ENCODE peak calls at places on chromosome 19, in six cellular contexts. One of them, this sample, is unnamed.

GRCh38 chr19:19510432-19510831 is 4.9 kb downstream of the TSSK6 start:
- DNase-seq in H1: no peak
- DNase-seq in A549: no peak
- DNase-seq in SK-N-SH: no peak
- DNase-seq in HepG2: no peak
- DNase-seq in GM12878: no peak
- DNase-seq in this sample: no peak

GRCh38 chr19:35856546-35857149 is at the start of gene KIRREL2:
- DNase-seq in H1: no peak
- DNase-seq in SK-N-SH: peak; percentile 90
- DNase-seq in A549: peak; percentile 80
- DNase-seq in GM12878: no peak
- DNase-seq in HepG2: no peak
- DNase-seq in this sample: no peak

GRCh38 chr19:33260628-33261418 is 35.2 kb upstream of the SLC7A10 start:
- DNase-seq in GM12878: no peak
- DNase-seq in H1: no peak
- DNase-seq in A549: no peak
- DNase-seq in HepG2: no peak
- DNase-seq in SK-N-SH: no peak
- DNase-seq in this sample: no peak

GRCh38 chr19:6238643-6239281 is 41.0 kb downstream of the MLLT1 start:
- DNase-seq in A549: no peak
- DNase-seq in HepG2: no peak
- DNase-seq in GM12878: no peak
- DNase-seq in H1: no peak
- DNase-seq in SK-N-SH: no peak
- DNase-seq in this sample: no peak

GRCh38 chr19:37226248-37226647 is 8.2 kb downstream of the ZNF383 start:
- DNase-seq in HepG2: no peak
- DNase-seq in A549: no peak
- DNase-seq in H1: no peak
- DNase-seq in SK-N-SH: no peak
- DNase-seq in GM12878: no peak
- DNase-seq in this sample: no peak

GRCh38 chr19:2819540-2820111 is at the start of gene ZNF554:
- DNase-seq in H1: peak; percentile 94
- DNase-seq in A549: peak; percentile 80
- DNase-seq in SK-N-SH: peak; percentile 97
- DNase-seq in HepG2: peak; percentile 91
- DNase-seq in GM12878: peak; percentile 74
- DNase-seq in this sample: peak; percentile 99

GRCh38 chr19:24051516-24051915 is 35.5 kb upstream of the ZNF254 start:
- DNase-seq in H1: no peak
- DNase-seq in A549: no peak
- DNase-seq in HepG2: no peak
- DNase-seq in GM12878: no peak
- DNase-seq in SK-N-SH: no peak
- DNase-seq in this sample: no peak

GRCh38 chr19:35897706-35898451 is 2.5 kb downstream of the NFKBID start:
- DNase-seq in A549: no peak
- DNase-seq in H1: no peak
- DNase-seq in SK-N-SH: peak; percentile 18
- DNase-seq in GM12878: no peak
- DNase-seq in HepG2: no peak
- DNase-seq in this sample: no peak

GRCh38 chr19:8665468-8666213 is 33.0 kb downstream of the ACTL9 start:
- DNase-seq in GM12878: no peak
- DNase-seq in HepG2: no peak
- DNase-seq in A549: no peak
- DNase-seq in H1: no peak
- DNase-seq in SK-N-SH: no peak
- DNase-seq in this sample: no peak

GRCh38 chr19:46067691-46068090 is 26.9 kb upstream of the IGFL4 start:
- DNase-seq in GM12878: no peak
- DNase-seq in A549: no peak
- DNase-seq in H1: no peak
- DNase-seq in HepG2: no peak
- DNase-seq in SK-N-SH: no peak
- DNase-seq in this sample: no peak

GRCh38 chr19:46060012-46060411 is 19.2 kb upstream of the IGFL4 start:
- DNase-seq in SK-N-SH: no peak
- DNase-seq in HepG2: no peak
- DNase-seq in A549: no peak
- DNase-seq in GM12878: no peak
- DNase-seq in H1: no peak
- DNase-seq in this sample: no peak

GRCh38 chr19:46068345-46069258 is 27.8 kb upstream of the IGFL4 start:
- DNase-seq in H1: no peak
- DNase-seq in HepG2: peak; percentile 92
- DNase-seq in A549: peak; percentile 68
- DNase-seq in SK-N-SH: no peak
- DNase-seq in GM12878: no peak
- DNase-seq in this sample: no peak

GRCh38 chr19:46069841-46070341 is 29.1 kb upstream of the IGFL4 start:
- DNase-seq in H1: no peak
- DNase-seq in SK-N-SH: no peak
- DNase-seq in A549: no peak
- DNase-seq in GM12878: no peak
- DNase-seq in HepG2: peak; percentile 42
- DNase-seq in this sample: no peak

GRCh38 chr19:46065486-46065885 is 24.7 kb upstream of the IGFL4 start:
- DNase-seq in SK-N-SH: no peak
- DNase-seq in GM12878: no peak
- DNase-seq in A549: no peak
- DNase-seq in HepG2: no peak
- DNase-seq in H1: no peak
- DNase-seq in this sample: no peak
- TF ChIP-seq CHD2 in SK-N-SH: no peak
- TF ChIP-seq CHD2 in GM12878: no peak
- TF ChIP-seq CHD2 in A549: no peak
- TF ChIP-seq CHD2 in HepG2: no peak
- TF ChIP-seq CHD2 in H1: no peak
- TF ChIP-seq CHD2 in this sample: no peak

GRCh38 chr19:49755956-49756355 is 7.2 kb downstream of the TSKS start:
- DNase-seq in HepG2: no peak
- DNase-seq in GM12878: no peak
- DNase-seq in H1: no peak
- DNase-seq in A549: no peak
- DNase-seq in SK-N-SH: no peak
- DNase-seq in this sample: no peak
- TF ChIP-seq CHD2 in HepG2: no peak
- TF ChIP-seq CHD2 in GM12878: no peak
- TF ChIP-seq CHD2 in H1: no peak
- TF ChIP-seq CHD2 in A549: no peak
- TF ChIP-seq CHD2 in SK-N-SH: no peak
- TF ChIP-seq CHD2 in this sample: no peak

GRCh38 chr19:39840492-39840891 is 5.7 kb downstream of the FBL start:
- DNase-seq in GM12878: no peak
- DNase-seq in A549: no peak
- DNase-seq in H1: no peak
- DNase-seq in SK-N-SH: no peak
- DNase-seq in HepG2: no peak
- DNase-seq in this sample: no peak
- TF ChIP-seq CHD2 in GM12878: no peak
- TF ChIP-seq CHD2 in A549: no peak
- TF ChIP-seq CHD2 in H1: no peak
- TF ChIP-seq CHD2 in SK-N-SH: no peak
- TF ChIP-seq CHD2 in HepG2: no peak
- TF ChIP-seq CHD2 in this sample: no peak

DNA sequence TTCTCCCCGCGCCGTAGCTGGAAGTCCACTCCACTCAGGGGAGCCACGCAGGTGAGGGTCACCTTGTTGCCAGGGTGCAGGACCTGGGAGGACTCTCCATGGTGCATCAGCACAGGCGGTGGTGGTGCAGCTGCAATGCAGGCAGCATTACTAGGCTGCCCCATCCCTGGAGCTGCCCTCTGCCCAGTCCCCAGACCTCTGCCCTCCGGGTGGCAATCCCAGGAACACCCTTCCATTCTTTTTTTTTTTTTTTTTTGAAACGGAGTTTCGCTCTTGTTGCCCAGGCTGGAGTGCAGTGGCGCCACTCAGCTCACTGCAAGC is 1.8 kb downstream of the A1BG start:
- DNase-seq in H1: no peak
- DNase-seq in HepG2: no peak
- DNase-seq in SK-N-SH: no peak
- DNase-seq in GM12878: no peak
- DNase-seq in A549: no peak
- DNase-seq in this sample: no peak
- TF ChIP-seq CHD2 in H1: no peak
- TF ChIP-seq CHD2 in HepG2: no peak
- TF ChIP-seq CHD2 in SK-N-SH: no peak
- TF ChIP-seq CHD2 in GM12878: no peak
- TF ChIP-seq CHD2 in A549: no peak
- TF ChIP-seq CHD2 in this sample: no peak

GRCh38 chr19:40610396-40611064 is 9.4 kb downstream of the LTBP4 start:
- DNase-seq in SK-N-SH: peak; percentile 90
- DNase-seq in A549: no peak
- DNase-seq in H1: no peak
- DNase-seq in GM12878: no peak
- DNase-seq in HepG2: no peak
- DNase-seq in this sample: no peak
- TF ChIP-seq CHD2 in SK-N-SH: no peak
- TF ChIP-seq CHD2 in A549: no peak
- TF ChIP-seq CHD2 in H1: no peak
- TF ChIP-seq CHD2 in GM12878: no peak
- TF ChIP-seq CHD2 in HepG2: no peak
- TF ChIP-seq CHD2 in this sample: no peak

GRCh38 chr19:10417598-10418280 is 2.6 kb upstream of the PDE4A start:
- DNase-seq in SK-N-SH: peak; percentile 39
- DNase-seq in H1: no peak
- DNase-seq in HepG2: no peak
- DNase-seq in GM12878: no peak
- DNase-seq in A549: no peak
- DNase-seq in this sample: peak; percentile 40

GRCh38 chr19:10419200-10419645 is 1.1 kb upstream of the PDE4A start:
- DNase-seq in HepG2: no peak
- DNase-seq in GM12878: no peak
- DNase-seq in H1: no peak
- DNase-seq in A549: no peak
- DNase-seq in SK-N-SH: peak; percentile 51
- DNase-seq in this sample: peak; percentile 73

GRCh38 chr19:10416380-10417257 is 3.7 kb upstream of the PDE4A start:
- DNase-seq in GM12878: peak; percentile 60
- DNase-seq in HepG2: peak; percentile 83
- DNase-seq in H1: peak; percentile 83
- DNase-seq in SK-N-SH: peak; percentile 99
- DNase-seq in A549: peak; percentile 69
- DNase-seq in this sample: peak; percentile 91

GRCh38 chr19:10419646-10420443 is 493 bp upstream of the PDE4A start:
- DNase-seq in HepG2: no peak
- DNase-seq in A549: peak; percentile 70
- DNase-seq in SK-N-SH: peak; percentile 62
- DNase-seq in GM12878: no peak
- DNase-seq in H1: peak; percentile 94
- DNase-seq in this sample: peak; percentile 96

DNA sequence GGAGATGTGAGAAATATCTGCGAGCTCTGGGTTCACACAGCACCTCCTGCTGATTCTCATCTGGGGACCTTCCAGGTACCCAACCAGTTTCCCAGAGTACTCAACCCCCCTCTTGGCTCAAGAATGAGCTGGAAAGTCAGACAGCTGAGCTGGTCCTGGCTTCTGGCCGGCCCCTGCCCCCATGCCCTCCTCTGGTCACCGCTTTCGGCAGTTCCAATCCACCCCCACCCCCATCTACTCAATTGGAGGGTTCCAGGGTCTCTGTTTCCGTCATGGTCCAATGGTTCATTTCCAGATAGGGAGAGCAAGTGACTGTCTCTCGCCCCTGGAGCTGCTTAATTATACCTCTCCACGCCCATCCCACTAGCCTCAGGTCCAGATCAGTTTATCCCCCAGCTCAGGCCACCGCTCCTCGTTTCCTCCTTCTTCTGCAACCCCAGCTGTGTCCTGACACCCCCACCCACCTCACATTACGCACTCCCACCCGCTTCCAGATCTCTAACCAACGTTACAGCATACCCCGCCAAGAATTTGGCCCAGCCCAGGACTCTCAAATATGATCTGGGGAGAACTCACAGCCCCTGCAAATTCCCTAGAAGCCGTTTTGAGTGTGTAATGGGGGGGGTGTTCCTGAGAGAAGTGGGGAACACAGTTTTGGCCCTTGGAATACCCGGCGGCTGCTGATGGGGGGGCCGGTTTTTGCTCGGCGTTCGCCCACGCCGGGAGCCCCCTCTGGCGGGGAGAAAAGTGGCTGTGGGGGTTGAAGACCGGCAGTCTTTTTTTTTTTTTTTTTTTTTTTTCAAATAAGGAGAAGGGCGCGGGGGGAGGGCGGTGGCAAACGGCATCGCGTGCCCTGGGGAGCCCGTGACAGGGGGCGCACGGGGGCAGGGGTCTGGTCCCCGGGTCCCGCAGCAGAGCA is 1.8 kb upstream of the PDE4A start:
- DNase-seq in GM12878: no peak
- DNase-seq in SK-N-SH: peak; percentile 56
- DNase-seq in H1: no peak
- DNase-seq in A549: no peak
- DNase-seq in HepG2: no peak
- DNase-seq in this sample: peak; percentile 53
- TF ChIP-seq CHD2 in GM12878: no peak
- TF ChIP-seq CHD2 in SK-N-SH: no peak
- TF ChIP-seq CHD2 in H1: no peak
- TF ChIP-seq CHD2 in A549: no peak
- TF ChIP-seq CHD2 in HepG2: no peak
- TF ChIP-seq CHD2 in this sample: no peak

This sample was measured in K562.